ENCODE peak calls at places on chromosomes 6 and 20, in six cellular contexts. I is sigmoid colon; G is CD8-positive, alpha-beta T cell; H is lower leg skin; U is cardiac muscle cell; C is HFF-Myc. F is an unnamed sample.
A peak's percentile ranks its signal among the peaks of the same experiment; 100 is the strongest.

GRCh38 chr6:136657629-136658028 is 107.4 kb upstream of the MAP7 start:
- DNase-seq in U (no peak), I (no peak), C (no peak), H (no peak), G (no peak), F (no peak)

GRCh38 chr20:277496-277781 is 13.1 kb downstream of the C20orf96 start:
- DNase-seq in I (no peak), H (no peak), U (no peak), C (no peak), G (no peak), F (no peak)

GRCh38 chr6:118602300-118602699 is 49.1 kb downstream of the CEP85L start:
- DNase-seq in H (no peak), G (no peak), C (no peak), U (no peak), I (no peak), F (no peak)

GRCh38 chr6:71368284-71368683 is 79.7 kb downstream of the OGFRL1 start:
- DNase-seq in G (no peak), I (no peak), H (no peak), U (no peak), C (no peak), F (no peak)

GRCh38 chr6:85240787-85241186 is 209.1 kb upstream of the NT5E start:
- DNase-seq in G (no peak), I (no peak), C (no peak), H (no peak), U (no peak), F (no peak)

GRCh38 chr6:107600111-107600510 is 110.2 kb downstream of the SOBP start:
- DNase-seq in I (no peak), G (no peak), C (no peak), H (no peak), U (no peak), F (no peak)

GRCh38 chr6:12929678-12930077 is 213.1 kb downstream of the PHACTR1 start:
- DNase-seq in U (no peak), I (no peak), G (no peak), C (no peak), H (no peak), F (no peak)

GRCh38 chr20:57580478-57581201 is 19.7 kb downstream of the PCK1 start:
- DNase-seq in I (peak; percentile 60), U (no peak), H (no peak), G (no peak), C (no peak), F (no peak)

GRCh38 chr6:160128125-160128683 is 6.6 kb downstream of the SLC22A1 start:
- DNase-seq in C (no peak), H (no peak), G (no peak), I (no peak), U (no peak), F (no peak)

GRCh38 chr20:45469336-45470261 is at the start of gene WFDC2:
- DNase-seq in H (no peak), G (no peak), C (no peak), I (peak; percentile 67), U (no peak), F (no peak)

GRCh38 chr20:45467861-45468260 is 1.7 kb upstream of the WFDC2 start:
- DNase-seq in G (no peak), C (no peak), U (no peak), I (no peak), H (no peak), F (no peak)

GRCh38 chr20:45470939-45471338 is 1.4 kb downstream of the WFDC2 start:
- DNase-seq in C (no peak), U (peak; percentile 23), I (no peak), G (no peak), H (no peak), F (peak; percentile 13)

GRCh38 chr20:45467172-45467571 is 2.4 kb upstream of the WFDC2 start:
- DNase-seq in U (no peak), G (no peak), H (no peak), I (no peak), C (no peak), F (no peak)

DNA sequence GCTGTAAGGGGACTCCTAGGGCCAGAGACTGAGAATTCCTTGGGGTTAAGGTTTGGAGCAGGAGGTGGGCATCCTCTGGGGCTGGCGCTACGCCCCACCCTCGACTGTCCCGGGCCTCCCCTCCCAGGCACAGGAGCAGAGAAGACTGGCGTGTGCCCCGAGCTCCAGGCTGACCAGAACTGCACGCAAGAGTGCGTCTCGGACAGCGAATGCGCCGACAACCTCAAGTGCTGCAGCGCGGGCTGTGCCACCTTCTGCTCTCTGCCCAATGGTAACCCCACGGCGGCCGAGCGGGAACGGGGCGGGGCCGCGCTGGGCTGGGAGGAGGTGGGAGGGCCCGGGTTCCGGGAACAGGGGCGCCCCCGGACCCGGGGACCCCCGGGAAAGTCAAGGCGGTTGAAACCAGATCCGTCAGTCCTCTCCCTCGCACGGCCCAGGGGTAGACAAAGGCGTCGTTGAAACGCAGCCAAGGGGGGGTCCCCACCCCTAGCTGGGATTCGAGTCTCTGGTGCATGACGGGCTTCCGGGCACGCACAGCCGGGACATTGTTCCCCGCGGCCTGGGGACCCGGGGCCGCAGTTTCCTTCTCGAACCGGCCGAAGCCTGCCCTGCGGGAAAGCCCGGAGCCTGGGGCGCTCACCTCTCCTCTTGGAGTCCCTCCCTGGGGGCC is 844 bp downstream of the WFDC2 start:
- DNase-seq in G (no peak), U (peak; percentile 25), H (no peak), C (no peak), I (peak; percentile 87), F (no peak)
- H3K4me3 ChIP-seq in G (peak overlapping the region; percentile 44), U (peak overlapping the region; percentile 41), H (peak overlapping the region; percentile 2), C (peak overlapping the region; percentile 22), I (peak overlapping the region; percentile 44), F (peak overlapping the region; percentile 31)

GRCh38 chr6:111031151-111031550 is 49.3 kb downstream of the RPF2 start:
- DNase-seq in G (no peak), I (no peak), C (no peak), H (no peak), U (no peak), F (no peak)

GRCh38 chr6:111038534-111039252 is 48.6 kb upstream of the SLC16A10 start:
- DNase-seq in H (no peak), G (no peak), U (no peak), C (no peak), I (no peak), F (no peak)

GRCh38 chr6:111032493-111033140 is 50.8 kb downstream of the RPF2 start:
- DNase-seq in H (no peak), G (no peak), C (no peak), U (peak; percentile 64), I (no peak), F (no peak)

GRCh38 chr6:111030008-111031006 is 48.5 kb downstream of the RPF2 start:
- DNase-seq in I (no peak), C (no peak), U (peak; percentile 42), H (no peak), G (no peak), F (peak; percentile 37)

DNA sequence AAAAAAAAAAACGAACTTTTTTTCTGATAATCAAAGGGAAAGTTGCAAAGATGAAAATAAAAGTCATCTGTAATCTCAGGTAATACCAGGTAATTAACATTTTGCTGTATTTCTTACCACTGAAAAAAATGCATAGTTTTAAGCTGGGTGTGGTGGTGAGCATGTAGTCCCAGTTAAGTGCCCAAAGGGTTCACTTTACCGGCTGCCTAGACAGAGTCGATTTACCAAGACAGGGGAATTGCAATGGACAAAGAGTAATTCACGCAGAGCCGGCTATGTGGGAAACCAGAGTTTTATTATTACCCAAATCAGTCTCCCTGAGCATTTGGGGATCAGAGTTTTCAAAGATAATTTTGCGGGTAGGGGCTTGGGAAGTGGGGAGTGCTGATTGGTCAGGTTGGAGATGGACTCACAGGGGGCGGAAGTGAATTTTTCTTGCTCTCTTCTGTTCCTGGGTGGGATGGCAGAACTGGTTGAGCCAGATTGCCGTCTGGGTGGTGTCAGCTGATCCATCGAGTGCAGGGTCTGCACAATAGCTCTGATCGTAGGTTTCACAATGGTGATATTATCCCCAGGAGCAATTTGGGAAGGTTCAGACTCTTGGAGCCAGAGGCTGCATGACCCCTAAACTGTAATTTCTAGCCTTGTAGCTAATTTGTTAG is 51.9 kb downstream of the RPF2 start:
- DNase-seq in H (no peak), I (no peak), G (no peak), U (no peak), C (no peak), F (no peak)
- TF ChIP-seq CTCF in H (no peak), I (no peak), G (no peak), U (no peak), C (no peak), F (no peak)

GRCh38 chr6:33390767-33391277 is 801 bp upstream of the KIFC1 start:
- DNase-seq in C (no peak), I (no peak), U (no peak), H (no peak), G (no peak), F (no peak)

GRCh38 chr6:33392168-33392947 is 735 bp downstream of the KIFC1 start:
- DNase-seq in C (no peak), H (no peak), I (no peak), G (no peak), U (peak; percentile 19), F (no peak)

GRCh38 chr6:33390173-33390572 is 1.4 kb upstream of the KIFC1 start:
- DNase-seq in C (no peak), G (no peak), I (no peak), H (no peak), U (no peak), F (no peak)

GRCh38 chr6:33391278-33392167 is at the start of gene KIFC1:
- DNase-seq in G (peak; percentile 99), C (peak; percentile 99), U (peak; percentile 100), H (peak; percentile 99), I (peak; percentile 100), F (peak; percentile 100)

GRCh38 chr6:33392979-33393378 is 1.4 kb downstream of the KIFC1 start:
- DNase-seq in C (no peak), I (no peak), G (no peak), H (no peak), U (no peak), F (no peak)
- H3K4me3 ChIP-seq in C (peak overlapping the region; percentile 94), I (no peak overlapping the region), G (no peak overlapping the region), H (no peak overlapping the region), U (peak overlapping the region; percentile 75), F (no peak overlapping the region)

GRCh38 chr6:87968435-87969278 is 79.0 kb upstream of the SPACA1 start:
- DNase-seq in U (peak; percentile 27), G (peak; percentile 18), C (no peak), I (no peak), H (no peak), F (peak; percentile 12)
- TF ChIP-seq CTCF in U (no peak), G (no peak), C (no peak), I (no peak), H (no peak), F (no peak)

DNA sequence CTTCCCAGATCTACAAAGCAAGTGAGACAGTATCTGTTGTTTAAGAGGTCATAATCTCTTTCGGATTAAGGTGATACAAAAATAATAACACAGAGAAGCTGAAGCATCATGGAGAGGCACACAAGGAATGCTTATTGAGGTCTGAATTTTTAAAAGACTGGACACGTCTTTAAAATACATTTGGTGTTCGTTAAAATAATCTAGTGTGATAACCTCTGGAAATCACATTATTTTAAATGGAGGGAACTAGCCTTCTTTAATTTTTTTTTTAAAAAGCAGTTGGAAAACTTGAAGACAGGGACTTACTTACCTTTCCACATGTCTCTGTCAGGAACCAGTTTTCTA is 1.9 kb upstream of the LRRC1 start:
- DNase-seq in C (no peak), G (no peak), U (no peak), H (no peak), I (no peak), F (no peak)
- H3K4me3 ChIP-seq in C (peak overlapping the region; percentile 84), G (no peak overlapping the region), U (peak overlapping the region; percentile 75), H (no peak overlapping the region), I (peak overlapping the region; percentile 69), F (peak overlapping the region; percentile 83)

DNA sequence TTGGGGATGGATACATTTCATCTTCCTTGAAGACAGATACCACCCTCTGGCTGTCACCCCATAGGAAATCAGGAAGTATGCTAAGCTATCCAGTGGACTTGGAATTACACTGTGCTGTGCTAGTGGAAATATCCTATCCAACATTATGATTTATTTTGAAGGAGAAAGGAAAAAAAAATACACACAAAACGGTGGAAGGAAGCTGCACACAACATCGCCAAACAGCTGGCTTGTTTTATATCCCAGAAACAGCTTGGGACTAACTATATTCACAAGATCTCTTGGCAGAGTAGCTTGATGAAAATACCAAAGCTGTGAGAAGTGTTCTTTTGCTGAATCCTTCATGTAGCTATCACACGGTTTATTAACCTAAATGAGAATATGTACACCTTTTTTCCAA is 257.6 kb downstream of the LAMA2 start:
- DNase-seq in H (peak; percentile 50), I (peak; percentile 82), G (no peak), U (peak; percentile 67), C (no peak), F (peak; percentile 84)
- TF ChIP-seq CTCF in H (no peak), I (no peak), G (no peak), U (no peak), C (no peak), F (no peak)

F was measured in cardiac fibroblast.